ENCODE peak calls at places on chromosomes 2 and 18, in four cellular contexts. C is H1, D is K562, Z is GM12878. G is an unnamed sample.

GRCh38 chr2:75560768-75561565 is at the start of gene EVA1A:
- DNase-seq in C (no peak), D (no peak), Z (no peak), G (peak; percentile 73)

GRCh38 chr2:72893594-72894319 is 6.5 kb downstream of the SPR start:
- DNase-seq in C (peak; percentile 88), D (peak; percentile 65), Z (peak; percentile 55), G (peak; percentile 68)

GRCh38 chr18:80171190-80171872 is 62.3 kb downstream of the ADNP2 start:
- DNase-seq in C (peak; percentile 96), D (peak; percentile 70), Z (no peak), G (no peak)

GRCh38 chr2:36490749-36491148 is 107.2 kb downstream of the FEZ2 start:
- DNase-seq in C (no peak), D (no peak), Z (no peak), G (no peak)

GRCh38 chr18:48548404-48548771 is 9.6 kb downstream of the CTIF start:
- DNase-seq in C (no peak), D (no peak), Z (no peak), G (no peak)

GRCh38 chr2:231531408-231532188 is 1.4 kb upstream of the NMUR1 start:
- DNase-seq in C (no peak), D (no peak), Z (no peak), G (no peak)

GRCh38 chr18:61589053-61589723 is 256.0 kb downstream of the CDH20 start:
- DNase-seq in C (no peak), D (no peak), Z (no peak), G (no peak)

GRCh38 chr18:62324917-62325805 is at the start of gene TNFRSF11A:
- DNase-seq in C (peak; percentile 89), D (peak; percentile 77), Z (no peak), G (no peak)

GRCh38 chr2:226207671-226208070 is 591.9 kb downstream of the IRS1 start:
- DNase-seq in C (no peak), D (no peak), Z (no peak), G (no peak)

GRCh38 chr2:160142472-160142871 is 57.6 kb downstream of the ITGB6 start:
- DNase-seq in C (no peak), D (no peak), Z (no peak), G (no peak)

GRCh38 chr18:78561757-78562445 is 417.7 kb upstream of the SALL3 start:
- DNase-seq in C (no peak), D (no peak), Z (no peak), G (no peak)

GRCh38 chr2:122218596-122218995 is 463.1 kb downstream of the TSN start:
- DNase-seq in C (no peak), D (no peak), Z (no peak), G (no peak)

GRCh38 chr2:218008060-218009040 is 5.6 kb upstream of the TNS1 start:
- DNase-seq in C (no peak), D (no peak), Z (no peak), G (no peak)

GRCh38 chr2:26976242-26976641 is 5.8 kb downstream of the MAPRE3 start:
- DNase-seq in C (no peak), D (no peak), Z (no peak), G (no peak)

GRCh38 chr2:123153041-123153440 is 872.0 kb upstream of the CNTNAP5 start:
- DNase-seq in C (no peak), D (no peak), Z (no peak), G (no peak)

GRCh38 chr2:210756821-210757220 is 200.4 kb downstream of the CPS1 start:
- DNase-seq in C (no peak), D (no peak), Z (no peak), G (no peak)

GRCh38 chr2:65353927-65354326 is 78.5 kb downstream of the SPRED2 start:
- DNase-seq in C (no peak), D (no peak), Z (no peak), G (no peak)

GRCh38 chr2:219402665-219403515 is 15.2 kb upstream of the DNPEP start:
- DNase-seq in C (peak; percentile 67), D (peak; percentile 68), Z (no peak), G (peak; percentile 67)

GRCh38 chr18:62490967-62491366 is 31.9 kb upstream of the ZCCHC2 start:
- DNase-seq in C (no peak), D (no peak), Z (no peak), G (no peak)

GRCh38 chr18:48831113-48831759 is 119.5 kb downstream of the SMAD7 start:
- DNase-seq in C (peak; percentile 17), D (no peak), Z (no peak), G (no peak)

GRCh38 chr2:127818794-127819425 is 7.9 kb upstream of the WDR33 start:
- DNase-seq in C (no peak), D (no peak), Z (no peak), G (no peak)

GRCh38 chr2:216057688-216058193 is 23.9 kb downstream of the PECR start:
- DNase-seq in C (no peak), D (no peak), Z (peak; percentile 96), G (no peak)

GRCh38 chr2:112181571-112182290 is 43.5 kb downstream of the FBLN7 start:
- DNase-seq in C (peak; percentile 69), D (no peak), Z (no peak), G (no peak)

GRCh38 chr2:202400937-202401336 is 24.8 kb downstream of the BMPR2 start:
- DNase-seq in C (no peak), D (no peak), Z (no peak), G (no peak)

GRCh38 chr2:191789791-191790190 is 57.1 kb downstream of the CAVIN2 start:
- DNase-seq in C (no peak), D (no peak), Z (no peak), G (no peak)

GRCh38 chr2:127655209-127656073 is 9.5 kb downstream of the GPR17 start:
- DNase-seq in C (no peak), D (no peak), Z (no peak), G (no peak)

GRCh38 chr2:227482638-227483340 is 10.8 kb downstream of the AGFG1 start:
- DNase-seq in C (no peak), D (no peak), Z (no peak), G (no peak)

GRCh38 chr2:42141687-42142475 is 27.3 kb upstream of the EML4 start:
- DNase-seq in C (no peak), D (peak; percentile 75), Z (no peak), G (peak; percentile 94)

GRCh38 chr2:62540786-62541168 is 34.8 kb upstream of the TMEM17 start:
- DNase-seq in C (no peak), D (no peak), Z (no peak), G (no peak)

GRCh38 chr2:70133521-70134348 is 46.5 kb downstream of the PCBP1 start:
- DNase-seq in C (no peak), D (no peak), Z (no peak), G (no peak)

GRCh38 chr18:12410121-12410520 is 2.4 kb downstream of the PRELID3A start:
- DNase-seq in C (no peak), D (no peak), Z (no peak), G (no peak)

GRCh38 chr2:151525872-151526271 is 116.2 kb downstream of the RIF1 start:
- DNase-seq in C (no peak), D (no peak), Z (no peak), G (no peak)

GRCh38 chr2:203535784-203536590 is 886 bp upstream of the RAPH1 start:
- DNase-seq in C (no peak), D (peak; percentile 14), Z (no peak), G (no peak)

GRCh38 chr2:187429989-187430388 is 18.1 kb downstream of the CALCRL start:
- DNase-seq in C (no peak), D (no peak), Z (no peak), G (no peak)

GRCh38 chr18:59810183-59810582 is 89.6 kb upstream of the PMAIP1 start:
- DNase-seq in C (no peak), D (no peak), Z (no peak), G (no peak)

GRCh38 chr2:209938906-209939305 is 63.5 kb upstream of the RPE start:
- DNase-seq in C (no peak), D (no peak), Z (no peak), G (no peak)

DNA sequence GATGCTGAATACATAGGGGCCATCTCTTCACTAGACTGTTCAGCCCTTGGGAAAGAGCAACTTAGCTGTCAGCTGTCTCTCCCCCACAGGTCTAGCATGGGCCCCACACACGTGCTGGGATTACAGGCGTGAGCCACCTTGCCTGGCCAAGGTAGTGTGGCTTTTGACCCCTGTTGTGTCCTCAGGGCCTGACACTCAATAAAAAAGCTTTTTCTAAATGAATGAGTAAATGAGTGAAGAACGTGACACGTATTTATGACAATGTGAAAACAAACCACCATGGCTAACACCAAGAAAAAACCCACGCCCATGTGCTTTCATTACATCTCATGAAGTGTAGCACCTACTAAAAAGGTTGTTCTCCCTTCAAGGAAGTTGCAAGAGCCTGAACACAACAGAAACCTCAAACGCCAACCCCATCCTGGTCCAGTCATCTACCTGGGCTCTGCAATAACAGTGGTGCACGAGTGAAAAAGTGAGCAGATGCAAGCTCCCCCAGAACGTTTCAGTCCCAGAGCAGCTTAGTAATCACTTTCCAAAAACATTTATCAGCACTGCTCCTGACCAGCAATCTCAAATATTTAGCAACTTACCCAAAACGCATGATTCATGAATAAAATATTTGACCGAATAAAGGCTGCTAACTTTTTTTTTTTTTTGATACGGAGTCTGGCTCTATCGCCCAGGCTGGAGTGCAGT is 3.4 kb downstream of the WDFY1 start:
- DNase-seq in C (no peak), D (no peak), Z (peak; percentile 73), G (no peak)
- TF ChIP-seq TAF1 in C (no peak), D (no peak), Z (no peak), G (no peak)

GRCh38 chr18:57434536-57435494 is at the start of gene ONECUT2:
- DNase-seq in C (peak; percentile 97), D (peak; percentile 96), Z (no peak), G (peak; percentile 85)
- TF ChIP-seq CREB1 in C (no peak), D (no peak), Z (no peak), G (peak; percentile 18)

GRCh38 chr2:241914542-241914941 is 45.0 kb downstream of the RTP5 start:
- DNase-seq in C (no peak), D (no peak), Z (no peak), G (no peak)
- TF ChIP-seq TAF1 in C (no peak), D (no peak), Z (no peak), G (no peak)

GRCh38 chr2:58137856-58138255 is 91.2 kb downstream of the VRK2 start:
- DNase-seq in C (no peak), D (no peak), Z (no peak), G (no peak)
- TF ChIP-seq CREB1 in C (no peak), D (no peak), Z (no peak), G (no peak)

GRCh38 chr2:134241911-134242310 is 12.0 kb upstream of the MGAT5 start:
- DNase-seq in C (no peak), D (no peak), Z (no peak), G (peak; percentile 91)

GRCh38 chr2:134245340-134245984 is 8.4 kb upstream of the MGAT5 start:
- DNase-seq in C (peak; percentile 87), D (peak; percentile 35), Z (no peak), G (peak; percentile 57)

GRCh38 chr2:134243244-134243643 is 10.6 kb upstream of the MGAT5 start:
- DNase-seq in C (no peak), D (no peak), Z (no peak), G (no peak)

GRCh38 chr2:134244587-134244986 is 9.3 kb upstream of the MGAT5 start:
- DNase-seq in C (no peak), D (no peak), Z (no peak), G (no peak)

DNA sequence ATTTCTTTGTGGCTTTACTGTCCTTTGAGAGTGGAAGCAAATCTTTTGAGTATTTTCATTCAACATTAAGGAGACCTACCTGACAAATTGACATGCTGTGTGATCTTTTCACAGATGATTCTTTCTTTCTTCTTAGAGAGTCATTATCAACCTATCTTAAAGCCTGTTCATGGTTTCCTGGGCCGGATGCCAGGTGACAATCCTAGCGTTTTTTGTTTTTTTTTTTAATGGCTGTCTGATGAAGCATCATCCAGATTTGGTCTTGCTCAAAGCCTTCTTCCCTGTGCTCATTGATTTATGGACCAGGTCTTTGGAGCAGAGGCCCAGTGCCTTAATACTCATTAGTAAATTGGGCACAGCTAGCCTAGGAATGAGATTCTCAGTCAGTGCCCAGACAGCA is 9.8 kb upstream of the MGAT5 start:
- DNase-seq in C (no peak), D (no peak), Z (no peak), G (no peak)
- TF ChIP-seq TAF1 in C (no peak), D (no peak), Z (no peak), G (no peak)

G was measured in HepG2.